ENCODE peak calls at places on chromosomes 5 and 9, in four cellular contexts. One of them, this sample, is unnamed.

GRCh38 chr9:82466616-82467251 is 478.2 kb downstream of the SPATA31D1 start:
- DNase-seq in lower leg skin: no peak
- DNase-seq in right lobe of liver: no peak
- DNase-seq in A549: no peak
- DNase-seq in this sample: no peak

GRCh38 chr5:609506-609905 is 2.6 kb upstream of the CEP72 start:
- DNase-seq in A549: no peak
- DNase-seq in right lobe of liver: peak
- DNase-seq in lower leg skin: no peak
- DNase-seq in this sample: no peak

GRCh38 chr9:135474915-135475314 is 4.7 kb upstream of the PPP1R26 start:
- DNase-seq in lower leg skin: no peak
- DNase-seq in right lobe of liver: no peak
- DNase-seq in A549: peak
- DNase-seq in this sample: no peak

GRCh38 chr9:135251331-135251761 is 163.9 kb downstream of the OLFM1 start:
- DNase-seq in A549: no peak
- DNase-seq in lower leg skin: no peak
- DNase-seq in right lobe of liver: no peak
- DNase-seq in this sample: no peak

GRCh38 chr5:10227396-10227795 is 22.3 kb downstream of the ATPSCKMT start:
- DNase-seq in right lobe of liver: no peak
- DNase-seq in A549: no peak
- DNase-seq in lower leg skin: no peak
- DNase-seq in this sample: no peak

GRCh38 chr5:3564136-3564535 is 31.5 kb upstream of the IRX1 start:
- DNase-seq in A549: no peak
- DNase-seq in right lobe of liver: no peak
- DNase-seq in lower leg skin: no peak
- DNase-seq in this sample: no peak

GRCh38 chr5:181159286-181160143 is 12.1 kb downstream of the OR2V2 start:
- DNase-seq in right lobe of liver: peak
- DNase-seq in A549: peak
- DNase-seq in lower leg skin: peak
- DNase-seq in this sample: peak

GRCh38 chr5:56908942-56909293 is 478 bp upstream of the SETD9 start:
- DNase-seq in lower leg skin: no peak
- DNase-seq in A549: no peak
- DNase-seq in right lobe of liver: peak
- DNase-seq in this sample: no peak

GRCh38 chr5:95555553-95555952 is 652 bp downstream of the ARSK start:
- DNase-seq in A549: no peak
- DNase-seq in right lobe of liver: no peak
- DNase-seq in lower leg skin: no peak
- DNase-seq in this sample: no peak

GRCh38 chr5:154395407-154396106 is 50.2 kb upstream of the SAP30L start:
- DNase-seq in right lobe of liver: peak
- DNase-seq in A549: no peak
- DNase-seq in lower leg skin: peak
- DNase-seq in this sample: peak

GRCh38 chr5:34914671-34915138 is 599 bp downstream of the RAD1 start:
- DNase-seq in lower leg skin: peak
- DNase-seq in A549: peak
- DNase-seq in right lobe of liver: peak
- DNase-seq in this sample: no peak

GRCh38 chr9:96009690-96010477 is 134.4 kb downstream of the ERCC6L2 start:
- DNase-seq in lower leg skin: no peak
- DNase-seq in right lobe of liver: peak
- DNase-seq in A549: no peak
- DNase-seq in this sample: no peak

GRCh38 chr5:4862500-4862899 is 277.6 kb upstream of the ADAMTS16 start:
- DNase-seq in lower leg skin: no peak
- DNase-seq in right lobe of liver: no peak
- DNase-seq in A549: peak
- DNase-seq in this sample: peak

GRCh38 chr5:173622639-173623038 is 6.2 kb upstream of the BOD1 start:
- DNase-seq in A549: no peak
- DNase-seq in right lobe of liver: no peak
- DNase-seq in lower leg skin: no peak
- DNase-seq in this sample: no peak

GRCh38 chr9:127549218-127549617 is 62.9 kb upstream of the STXBP1 start:
- DNase-seq in lower leg skin: no peak
- DNase-seq in right lobe of liver: no peak
- DNase-seq in A549: no peak
- DNase-seq in this sample: no peak

GRCh38 chr9:114048533-114049452 is 29.3 kb downstream of the AMBP start:
- DNase-seq in lower leg skin: no peak
- DNase-seq in A549: no peak
- DNase-seq in right lobe of liver: no peak
- DNase-seq in this sample: no peak

GRCh38 chr5:147558826-147559225 is 49.0 kb upstream of the DPYSL3 start:
- DNase-seq in right lobe of liver: no peak
- DNase-seq in A549: peak
- DNase-seq in lower leg skin: peak
- DNase-seq in this sample: peak

GRCh38 chr5:159819671-159820411 is 96.4 kb upstream of the ADRA1B start:
- DNase-seq in right lobe of liver: no peak
- DNase-seq in A549: no peak
- DNase-seq in lower leg skin: peak
- DNase-seq in this sample: peak

GRCh38 chr5:124053340-124053739 is 541.4 kb downstream of the CSNK1G3 start:
- DNase-seq in A549: no peak
- DNase-seq in lower leg skin: no peak
- DNase-seq in right lobe of liver: no peak
- DNase-seq in this sample: no peak

GRCh38 chr5:149834246-149834855 is 104.2 kb downstream of the PPARGC1B start:
- DNase-seq in A549: peak
- DNase-seq in lower leg skin: peak
- DNase-seq in right lobe of liver: no peak
- DNase-seq in this sample: peak

GRCh38 chr5:64497390-64497789 is 8.4 kb upstream of the RGS7BP start:
- DNase-seq in lower leg skin: no peak
- DNase-seq in A549: no peak
- DNase-seq in right lobe of liver: no peak
- DNase-seq in this sample: peak

GRCh38 chr9:2621678-2622360 is at the start of gene VLDLR:
- DNase-seq in A549: peak
- DNase-seq in right lobe of liver: peak
- DNase-seq in lower leg skin: peak
- DNase-seq in this sample: peak

GRCh38 chr5:68277427-68277826 is 61.9 kb downstream of the PIK3R1 start:
- DNase-seq in A549: no peak
- DNase-seq in right lobe of liver: no peak
- DNase-seq in lower leg skin: no peak
- DNase-seq in this sample: peak

GRCh38 chr5:124504081-124504916 is 242.1 kb downstream of the ZNF608 start:
- DNase-seq in lower leg skin: no peak
- DNase-seq in A549: no peak
- DNase-seq in right lobe of liver: no peak
- DNase-seq in this sample: no peak

GRCh38 chr9:121156263-121156731 is 45.4 kb downstream of the RAB14 start:
- DNase-seq in A549: no peak
- DNase-seq in right lobe of liver: no peak
- DNase-seq in lower leg skin: peak
- DNase-seq in this sample: peak

GRCh38 chr9:120710110-120710981 is 3.9 kb downstream of the MEGF9 start:
- DNase-seq in A549: peak
- DNase-seq in right lobe of liver: no peak
- DNase-seq in lower leg skin: no peak
- DNase-seq in this sample: peak

GRCh38 chr5:140039561-140039960 is 3.5 kb downstream of the NRG2 start:
- DNase-seq in A549: no peak
- DNase-seq in lower leg skin: peak
- DNase-seq in right lobe of liver: no peak
- DNase-seq in this sample: peak

GRCh38 chr9:116380496-116380995 is 227.0 kb downstream of the PAPPA start:
- DNase-seq in A549: no peak
- DNase-seq in right lobe of liver: no peak
- DNase-seq in lower leg skin: no peak
- DNase-seq in this sample: no peak

GRCh38 chr9:32524558-32525461 is 1.2 kb downstream of the RIGI start:
- DNase-seq in right lobe of liver: no peak
- DNase-seq in A549: no peak
- DNase-seq in lower leg skin: peak
- DNase-seq in this sample: peak

GRCh38 chr5:143019614-143020515 is 249.7 kb downstream of the ARHGAP26 start:
- DNase-seq in lower leg skin: no peak
- DNase-seq in A549: no peak
- DNase-seq in right lobe of liver: no peak
- DNase-seq in this sample: no peak

GRCh38 chr5:173573126-173573960 is 43.1 kb downstream of the BOD1 start:
- DNase-seq in lower leg skin: peak
- DNase-seq in A549: peak
- DNase-seq in right lobe of liver: peak
- DNase-seq in this sample: peak

GRCh38 chr9:78288214-78288892 is 8.6 kb upstream of the PSAT1 start:
- DNase-seq in A549: no peak
- DNase-seq in right lobe of liver: no peak
- DNase-seq in lower leg skin: peak
- DNase-seq in this sample: peak

GRCh38 chr5:5533927-5534326 is 111.5 kb downstream of the ICE1 start:
- DNase-seq in right lobe of liver: no peak
- DNase-seq in lower leg skin: no peak
- DNase-seq in A549: no peak
- DNase-seq in this sample: no peak

GRCh38 chr9:90839183-90839582 is 37.6 kb downstream of the SYK start:
- DNase-seq in lower leg skin: no peak
- DNase-seq in right lobe of liver: no peak
- DNase-seq in A549: no peak
- DNase-seq in this sample: no peak

GRCh38 chr9:131366745-131367401 is 27.0 kb upstream of the PRRC2B start:
- DNase-seq in A549: peak
- DNase-seq in right lobe of liver: no peak
- DNase-seq in lower leg skin: no peak
- DNase-seq in this sample: peak

GRCh38 chr9:75071530-75072122 is 16.3 kb downstream of the NMRK1 start:
- DNase-seq in lower leg skin: peak
- DNase-seq in A549: no peak
- DNase-seq in right lobe of liver: no peak
- DNase-seq in this sample: peak

GRCh38 chr5:406041-406440 is 36.9 kb upstream of the EXOC3 start:
- DNase-seq in right lobe of liver: no peak
- DNase-seq in lower leg skin: no peak
- DNase-seq in A549: no peak
- DNase-seq in this sample: no peak

DNA sequence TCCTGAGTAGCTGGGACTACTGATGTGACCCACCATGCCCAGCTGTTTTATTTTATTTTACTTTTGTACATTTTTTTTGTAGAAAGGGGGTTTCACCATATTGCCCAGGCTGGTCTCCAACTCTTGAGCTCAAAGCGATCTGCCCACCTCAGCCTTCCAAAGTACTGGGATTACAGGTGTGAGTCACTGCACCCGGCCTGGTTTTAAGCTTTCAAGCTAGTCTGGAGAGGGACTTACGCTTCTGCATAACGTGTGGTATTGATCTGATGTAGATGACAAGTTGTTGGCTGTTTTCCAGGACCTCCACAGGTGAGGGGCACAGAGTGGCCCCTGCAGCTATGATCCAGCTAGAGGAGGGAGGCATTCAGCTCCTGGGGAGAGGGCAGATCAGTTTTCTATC is 6.8 kb upstream of the CCL21 start:
- DNase-seq in lower leg skin: no peak
- DNase-seq in right lobe of liver: no peak
- DNase-seq in A549: no peak
- DNase-seq in this sample: no peak
- TF ChIP-seq CTCF in lower leg skin: no peak
- TF ChIP-seq CTCF in right lobe of liver: no peak
- TF ChIP-seq CTCF in A549: no peak
- TF ChIP-seq CTCF in this sample: no peak

GRCh38 chr5:32848681-32849080 is 137.6 kb downstream of the NPR3 start:
- DNase-seq in A549: no peak
- DNase-seq in lower leg skin: no peak
- DNase-seq in right lobe of liver: no peak
- DNase-seq in this sample: no peak

GRCh38 chr5:32851774-32852173 is 140.7 kb downstream of the NPR3 start:
- DNase-seq in lower leg skin: no peak
- DNase-seq in right lobe of liver: no peak
- DNase-seq in A549: no peak
- DNase-seq in this sample: no peak

GRCh38 chr5:32854473-32854872 is 143.4 kb downstream of the NPR3 start:
- DNase-seq in A549: no peak
- DNase-seq in right lobe of liver: no peak
- DNase-seq in lower leg skin: no peak
- DNase-seq in this sample: no peak

GRCh38 chr5:32850792-32851191 is 139.7 kb downstream of the NPR3 start:
- DNase-seq in A549: no peak
- DNase-seq in right lobe of liver: no peak
- DNase-seq in lower leg skin: no peak
- DNase-seq in this sample: no peak

DNA sequence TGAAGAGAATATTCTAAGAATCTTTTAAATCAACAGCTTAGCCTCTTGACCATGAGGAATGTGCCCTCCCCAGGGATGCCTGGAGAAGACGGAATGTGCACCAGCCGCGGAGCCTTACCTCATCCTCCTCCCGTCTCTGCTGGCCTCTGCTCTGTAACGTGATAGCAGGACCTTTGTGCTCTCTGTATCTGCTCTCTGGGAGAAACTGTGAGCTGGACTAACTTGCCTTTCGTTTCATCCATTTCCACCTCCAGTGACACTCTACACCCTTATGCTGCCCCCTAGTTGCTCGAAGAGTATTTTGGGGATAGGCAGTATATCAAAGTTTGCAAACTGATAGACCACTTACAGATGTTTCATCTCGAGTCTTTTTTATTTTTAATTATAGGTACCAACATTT is 141.4 kb downstream of the NPR3 start:
- DNase-seq in lower leg skin: no peak
- DNase-seq in right lobe of liver: no peak
- DNase-seq in A549: peak
- DNase-seq in this sample: peak
- TF ChIP-seq CTCF in lower leg skin: no peak
- TF ChIP-seq CTCF in right lobe of liver: peak
- TF ChIP-seq CTCF in A549: peak
- TF ChIP-seq CTCF in this sample: no peak

GRCh38 chr5:26482817-26483375 is 555.5 kb downstream of the CDH9 start:
- DNase-seq in lower leg skin: no peak
- DNase-seq in right lobe of liver: no peak
- DNase-seq in A549: peak
- DNase-seq in this sample: peak
- TF ChIP-seq CTCF in lower leg skin: no peak
- TF ChIP-seq CTCF in right lobe of liver: peak
- TF ChIP-seq CTCF in A549: peak
- TF ChIP-seq CTCF in this sample: peak

GRCh38 chr5:78920604-78921003 is 64.5 kb downstream of the ARSB start:
- DNase-seq in A549: no peak
- DNase-seq in right lobe of liver: no peak
- DNase-seq in lower leg skin: no peak
- DNase-seq in this sample: no peak
- TF ChIP-seq CTCF in A549: peak
- TF ChIP-seq CTCF in right lobe of liver: no peak
- TF ChIP-seq CTCF in lower leg skin: no peak
- TF ChIP-seq CTCF in this sample: no peak

This sample was measured in MCF 10A.